ENCODE peak calls at places on chromosomes 1 and 21, in nine cellular contexts. H is stimulated activated CD4-positive, alpha-beta T cell treated with anti-CD3 and anti-CD28 coated beads, Interleukin-15, amount 100 ng/mL, for 24 hours; M is CD8-positive, alpha-beta T cell; P is NCI-H2107; U is GM12865; G is nephron progenitor cell; L is T-helper 2 cell; Q is NCI-H1092 treated with DMSO at 0.1 percent for 48 hours; B is HuH-7.5. D is an unnamed sample.
A peak's percentile ranks its signal among the peaks of the same experiment; 100 is the strongest.

GRCh38 chr21:42764443-42764760 is 111.0 kb downstream of the PDE9A start:
- DNase-seq in B (no peak), H (no peak), L (no peak), Q (no peak), P (no peak), U (no peak), G (no peak), M (no peak), D (no peak)

GRCh38 chr1:28365864-28366263 is 3.7 kb upstream of the PHACTR4 start:
- DNase-seq in B (no peak), U (no peak), L (no peak), Q (no peak), G (no peak), M (no peak), H (no peak), P (no peak), D (peak; percentile 46)

GRCh38 chr1:17874665-17875064 is 119.5 kb downstream of the ACTL8 start:
- DNase-seq in L (no peak), U (no peak), P (no peak), H (no peak), M (no peak), B (no peak), G (no peak), Q (no peak), D (no peak)

GRCh38 chr1:186682721-186683120 is 2.5 kb upstream of the PTGS2 start:
- DNase-seq in M (no peak), H (no peak), B (no peak), Q (no peak), U (no peak), L (no peak), P (no peak), G (no peak), D (no peak)

GRCh38 chr1:119774746-119775495 is 6.2 kb upstream of the HMGCS2 start:
- DNase-seq in B (peak; percentile 43), P (no peak), H (no peak), L (no peak), G (no peak), Q (no peak), U (no peak), M (no peak), D (no peak)

GRCh38 chr1:221442056-221442455 is 299.8 kb downstream of the DUSP10 start:
- DNase-seq in M (no peak), G (no peak), L (no peak), H (no peak), B (no peak), Q (no peak), U (no peak), P (no peak), D (no peak)

GRCh38 chr1:53600001-53600400 is 139.0 kb downstream of the GLIS1 start:
- DNase-seq in P (no peak), G (no peak), H (no peak), L (no peak), Q (no peak), M (no peak), U (no peak), B (no peak), D (no peak)

GRCh38 chr1:211469113-211469512 is 22.8 kb downstream of the RD3 start:
- DNase-seq in B (no peak), G (no peak), U (no peak), H (no peak), Q (no peak), P (no peak), L (no peak), M (no peak), D (no peak)

GRCh38 chr1:36309397-36309796 is 3.2 kb downstream of the SH3D21 start:
- DNase-seq in H (no peak), P (no peak), U (no peak), L (no peak), G (no peak), M (no peak), Q (no peak), B (no peak), D (no peak)

GRCh38 chr1:227245613-227246320 is 72.5 kb downstream of the CDC42BPA start:
- DNase-seq in H (no peak), P (no peak), Q (no peak), U (no peak), B (no peak), G (no peak), M (no peak), L (no peak), D (no peak)

GRCh38 chr1:214476958-214477870 is 74.2 kb downstream of the PTPN14 start:
- DNase-seq in U (no peak), H (no peak), L (no peak), Q (no peak), P (no peak), M (no peak), B (no peak), G (no peak), D (no peak)

D was measured in NCI-H510A.